ENCODE peak calls at places on chromosomes 2 and 18, in six cellular contexts. One of them, this sample, is unnamed.

GRCh38 chr2:9250091-9250490 is 43.5 kb downstream of the ASAP2 start:
- DNase-seq in fibroblast of the aortic adventitia: no peak
- DNase-seq in lower lobe of right lung: no peak
- DNase-seq in brain microvascular endothelial cell: no peak
- DNase-seq in kidney epithelial cell: no peak
- DNase-seq in A549: no peak
- DNase-seq in this sample: peak

GRCh38 chr2:85899849-85900248 is 11.1 kb upstream of the ST3GAL5 start:
- DNase-seq in A549: no peak
- DNase-seq in lower lobe of right lung: no peak
- DNase-seq in kidney epithelial cell: no peak
- DNase-seq in fibroblast of the aortic adventitia: no peak
- DNase-seq in brain microvascular endothelial cell: no peak
- DNase-seq in this sample: no peak

GRCh38 chr2:26756337-26756736 is 7.7 kb upstream of the SLC35F6 start:
- DNase-seq in lower lobe of right lung: no peak
- DNase-seq in A549: no peak
- DNase-seq in fibroblast of the aortic adventitia: no peak
- DNase-seq in brain microvascular endothelial cell: no peak
- DNase-seq in kidney epithelial cell: no peak
- DNase-seq in this sample: no peak

GRCh38 chr2:204664708-204665121 is 119.4 kb downstream of the PARD3B start:
- DNase-seq in brain microvascular endothelial cell: peak
- DNase-seq in kidney epithelial cell: peak
- DNase-seq in fibroblast of the aortic adventitia: peak
- DNase-seq in A549: peak
- DNase-seq in lower lobe of right lung: no peak
- DNase-seq in this sample: peak

GRCh38 chr2:222707689-222708273 is 36.3 kb downstream of the MOGAT1 start:
- DNase-seq in lower lobe of right lung: no peak
- DNase-seq in A549: no peak
- DNase-seq in fibroblast of the aortic adventitia: peak
- DNase-seq in kidney epithelial cell: peak
- DNase-seq in brain microvascular endothelial cell: peak
- DNase-seq in this sample: peak

GRCh38 chr18:57771626-57772025 is 31.5 kb downstream of the ATP8B1 start:
- DNase-seq in fibroblast of the aortic adventitia: no peak
- DNase-seq in kidney epithelial cell: no peak
- DNase-seq in lower lobe of right lung: no peak
- DNase-seq in brain microvascular endothelial cell: no peak
- DNase-seq in A549: no peak
- DNase-seq in this sample: no peak

GRCh38 chr2:202034249-202035088 is 814 bp downstream of the FZD7 start:
- DNase-seq in A549: peak
- DNase-seq in brain microvascular endothelial cell: peak
- DNase-seq in lower lobe of right lung: peak
- DNase-seq in fibroblast of the aortic adventitia: peak
- DNase-seq in kidney epithelial cell: no peak
- DNase-seq in this sample: peak

GRCh38 chr2:176269319-176270099 is at the start of gene MTX2:
- DNase-seq in fibroblast of the aortic adventitia: peak
- DNase-seq in A549: peak
- DNase-seq in lower lobe of right lung: peak
- DNase-seq in kidney epithelial cell: no peak
- DNase-seq in brain microvascular endothelial cell: peak
- DNase-seq in this sample: peak

GRCh38 chr18:22559414-22560282 is 141.9 kb upstream of the CTAGE1 start:
- DNase-seq in lower lobe of right lung: peak
- DNase-seq in kidney epithelial cell: no peak
- DNase-seq in fibroblast of the aortic adventitia: peak
- DNase-seq in brain microvascular endothelial cell: peak
- DNase-seq in A549: peak
- DNase-seq in this sample: peak

GRCh38 chr18:47758000-47758399 is 172.5 kb downstream of the SMAD2 start:
- DNase-seq in A549: no peak
- DNase-seq in fibroblast of the aortic adventitia: no peak
- DNase-seq in lower lobe of right lung: no peak
- DNase-seq in brain microvascular endothelial cell: no peak
- DNase-seq in kidney epithelial cell: no peak
- DNase-seq in this sample: peak

GRCh38 chr2:177296047-177296446 is 31.5 kb upstream of the NFE2L2 start:
- DNase-seq in brain microvascular endothelial cell: no peak
- DNase-seq in A549: peak
- DNase-seq in kidney epithelial cell: no peak
- DNase-seq in fibroblast of the aortic adventitia: peak
- DNase-seq in lower lobe of right lung: no peak
- DNase-seq in this sample: peak

GRCh38 chr2:66555511-66556324 is 120.8 kb downstream of the MEIS1 start:
- DNase-seq in A549: no peak
- DNase-seq in fibroblast of the aortic adventitia: peak
- DNase-seq in kidney epithelial cell: no peak
- DNase-seq in brain microvascular endothelial cell: no peak
- DNase-seq in lower lobe of right lung: no peak
- DNase-seq in this sample: peak

GRCh38 chr2:51782874-51783765 is 751.2 kb upstream of the NRXN1 start:
- DNase-seq in A549: no peak
- DNase-seq in brain microvascular endothelial cell: no peak
- DNase-seq in lower lobe of right lung: no peak
- DNase-seq in fibroblast of the aortic adventitia: peak
- DNase-seq in kidney epithelial cell: peak
- DNase-seq in this sample: peak

GRCh38 chr2:226431301-226431955 is 368.2 kb downstream of the IRS1 start:
- DNase-seq in A549: no peak
- DNase-seq in fibroblast of the aortic adventitia: peak
- DNase-seq in kidney epithelial cell: no peak
- DNase-seq in lower lobe of right lung: no peak
- DNase-seq in brain microvascular endothelial cell: no peak
- DNase-seq in this sample: no peak

GRCh38 chr2:127100261-127101047 is 6.5 kb downstream of the BIN1 start:
- DNase-seq in kidney epithelial cell: peak
- DNase-seq in brain microvascular endothelial cell: no peak
- DNase-seq in fibroblast of the aortic adventitia: peak
- DNase-seq in lower lobe of right lung: no peak
- DNase-seq in A549: peak
- DNase-seq in this sample: no peak

GRCh38 chr2:46651363-46652099 is 172.2 kb downstream of the TMEM247 start:
- DNase-seq in brain microvascular endothelial cell: no peak
- DNase-seq in kidney epithelial cell: no peak
- DNase-seq in fibroblast of the aortic adventitia: peak
- DNase-seq in lower lobe of right lung: no peak
- DNase-seq in A549: no peak
- DNase-seq in this sample: peak

GRCh38 chr18:45378933-45379332 is 236.3 kb upstream of the SLC14A2 start:
- DNase-seq in fibroblast of the aortic adventitia: no peak
- DNase-seq in A549: no peak
- DNase-seq in kidney epithelial cell: no peak
- DNase-seq in lower lobe of right lung: no peak
- DNase-seq in brain microvascular endothelial cell: no peak
- DNase-seq in this sample: no peak

GRCh38 chr18:50606609-50607008 is 46.7 kb downstream of the MAPK4 start:
- DNase-seq in A549: no peak
- DNase-seq in lower lobe of right lung: no peak
- DNase-seq in fibroblast of the aortic adventitia: no peak
- DNase-seq in kidney epithelial cell: no peak
- DNase-seq in brain microvascular endothelial cell: no peak
- DNase-seq in this sample: no peak

GRCh38 chr2:27016801-27017325 is 15.9 kb upstream of the TMEM214 start:
- DNase-seq in kidney epithelial cell: no peak
- DNase-seq in brain microvascular endothelial cell: peak
- DNase-seq in A549: peak
- DNase-seq in fibroblast of the aortic adventitia: peak
- DNase-seq in lower lobe of right lung: peak
- DNase-seq in this sample: peak

GRCh38 chr18:35939166-35939565 is 33.3 kb upstream of the RMP24 start:
- DNase-seq in brain microvascular endothelial cell: no peak
- DNase-seq in A549: no peak
- DNase-seq in fibroblast of the aortic adventitia: peak
- DNase-seq in kidney epithelial cell: no peak
- DNase-seq in lower lobe of right lung: no peak
- DNase-seq in this sample: no peak

GRCh38 chr2:210997373-210997772 is 441.0 kb downstream of the CPS1 start:
- DNase-seq in kidney epithelial cell: no peak
- DNase-seq in fibroblast of the aortic adventitia: peak
- DNase-seq in A549: no peak
- DNase-seq in brain microvascular endothelial cell: no peak
- DNase-seq in lower lobe of right lung: no peak
- DNase-seq in this sample: peak

GRCh38 chr2:108329771-108330170 is 41.1 kb downstream of the SULT1C2 start:
- DNase-seq in fibroblast of the aortic adventitia: no peak
- DNase-seq in lower lobe of right lung: no peak
- DNase-seq in kidney epithelial cell: no peak
- DNase-seq in brain microvascular endothelial cell: no peak
- DNase-seq in A549: no peak
- DNase-seq in this sample: no peak

GRCh38 chr2:190365499-190366204 is 22.3 kb downstream of the INPP1 start:
- DNase-seq in fibroblast of the aortic adventitia: no peak
- DNase-seq in lower lobe of right lung: no peak
- DNase-seq in A549: no peak
- DNase-seq in brain microvascular endothelial cell: no peak
- DNase-seq in kidney epithelial cell: no peak
- DNase-seq in this sample: no peak

GRCh38 chr2:33498291-33498956 is 22.0 kb downstream of the RASGRP3 start:
- DNase-seq in lower lobe of right lung: no peak
- DNase-seq in A549: no peak
- DNase-seq in fibroblast of the aortic adventitia: no peak
- DNase-seq in kidney epithelial cell: no peak
- DNase-seq in brain microvascular endothelial cell: no peak
- DNase-seq in this sample: no peak

GRCh38 chr2:18614042-18614441 is 24.7 kb upstream of the NT5C1B start:
- DNase-seq in brain microvascular endothelial cell: no peak
- DNase-seq in lower lobe of right lung: no peak
- DNase-seq in kidney epithelial cell: no peak
- DNase-seq in A549: no peak
- DNase-seq in fibroblast of the aortic adventitia: peak
- DNase-seq in this sample: no peak
- TF ChIP-seq CTCF in brain microvascular endothelial cell: no peak
- TF ChIP-seq CTCF in lower lobe of right lung: no peak
- TF ChIP-seq CTCF in kidney epithelial cell: no peak
- TF ChIP-seq CTCF in A549: no peak
- TF ChIP-seq CTCF in fibroblast of the aortic adventitia: no peak
- TF ChIP-seq CTCF in this sample: no peak

DNA sequence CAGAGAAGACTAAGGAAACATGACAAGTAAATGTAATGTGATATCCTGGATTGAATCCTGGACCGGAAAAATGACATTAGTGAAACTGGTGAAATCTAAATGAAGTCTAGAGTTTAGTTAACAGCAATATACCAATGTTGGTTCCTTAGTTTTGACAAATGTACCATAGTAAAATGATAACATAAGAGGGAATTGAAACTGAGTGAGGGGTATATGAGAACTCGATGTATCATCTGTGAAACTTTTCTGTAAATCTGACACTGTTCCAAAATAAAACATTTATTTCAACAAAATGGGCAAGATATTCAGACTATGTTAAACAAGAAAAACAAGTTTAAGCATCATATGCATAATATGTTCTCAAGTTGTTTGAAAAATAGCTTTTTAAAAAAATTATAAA is 63.8 kb downstream of the OLA1 start:
- DNase-seq in brain microvascular endothelial cell: no peak
- DNase-seq in fibroblast of the aortic adventitia: no peak
- DNase-seq in A549: no peak
- DNase-seq in kidney epithelial cell: no peak
- DNase-seq in lower lobe of right lung: no peak
- DNase-seq in this sample: no peak
- H3K4me3 ChIP-seq in brain microvascular endothelial cell: no peak
- H3K4me3 ChIP-seq in fibroblast of the aortic adventitia: no peak
- H3K4me3 ChIP-seq in A549: no peak
- H3K4me3 ChIP-seq in kidney epithelial cell: no peak
- H3K4me3 ChIP-seq in lower lobe of right lung: no peak
- H3K4me3 ChIP-seq in this sample: no peak

GRCh38 chr2:15047184-15047583 is 414.7 kb downstream of the LRATD1 start:
- DNase-seq in kidney epithelial cell: no peak
- DNase-seq in A549: no peak
- DNase-seq in brain microvascular endothelial cell: no peak
- DNase-seq in lower lobe of right lung: no peak
- DNase-seq in fibroblast of the aortic adventitia: no peak
- DNase-seq in this sample: no peak

GRCh38 chr2:15050483-15050882 is 418.0 kb downstream of the LRATD1 start:
- DNase-seq in brain microvascular endothelial cell: no peak
- DNase-seq in A549: no peak
- DNase-seq in fibroblast of the aortic adventitia: no peak
- DNase-seq in kidney epithelial cell: no peak
- DNase-seq in lower lobe of right lung: no peak
- DNase-seq in this sample: peak

GRCh38 chr2:15049096-15049993 is 416.8 kb downstream of the LRATD1 start:
- DNase-seq in fibroblast of the aortic adventitia: no peak
- DNase-seq in lower lobe of right lung: no peak
- DNase-seq in kidney epithelial cell: no peak
- DNase-seq in brain microvascular endothelial cell: no peak
- DNase-seq in A549: no peak
- DNase-seq in this sample: no peak

GRCh38 chr2:15043336-15044058 is 411.0 kb downstream of the LRATD1 start:
- DNase-seq in fibroblast of the aortic adventitia: no peak
- DNase-seq in lower lobe of right lung: no peak
- DNase-seq in brain microvascular endothelial cell: no peak
- DNase-seq in kidney epithelial cell: no peak
- DNase-seq in A549: no peak
- DNase-seq in this sample: no peak

DNA sequence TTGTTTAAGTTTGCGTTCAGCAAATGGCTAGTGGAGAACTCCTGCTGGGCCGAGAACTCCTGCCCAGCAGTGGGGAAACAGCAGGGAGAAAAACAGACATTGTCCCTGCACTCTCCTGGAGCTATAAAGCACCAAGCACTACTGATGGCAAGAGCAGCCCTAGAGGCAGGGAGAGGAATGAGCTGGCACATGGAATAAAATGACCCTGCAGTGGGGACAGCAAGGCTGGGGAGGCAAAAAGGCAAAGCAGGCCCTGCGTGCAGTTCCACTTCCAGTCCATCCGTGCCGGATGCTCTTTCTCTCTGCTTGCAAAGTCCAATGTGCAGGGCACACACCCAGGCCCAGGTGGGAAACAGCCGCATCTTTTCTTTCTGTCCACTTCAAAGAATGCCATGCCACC is 415.5 kb downstream of the LRATD1 start:
- DNase-seq in lower lobe of right lung: no peak
- DNase-seq in kidney epithelial cell: no peak
- DNase-seq in brain microvascular endothelial cell: no peak
- DNase-seq in A549: no peak
- DNase-seq in fibroblast of the aortic adventitia: no peak
- DNase-seq in this sample: no peak
- TF ChIP-seq CTCF in lower lobe of right lung: no peak
- TF ChIP-seq CTCF in kidney epithelial cell: no peak
- TF ChIP-seq CTCF in brain microvascular endothelial cell: peak
- TF ChIP-seq CTCF in A549: no peak
- TF ChIP-seq CTCF in fibroblast of the aortic adventitia: no peak
- TF ChIP-seq CTCF in this sample: no peak

DNA sequence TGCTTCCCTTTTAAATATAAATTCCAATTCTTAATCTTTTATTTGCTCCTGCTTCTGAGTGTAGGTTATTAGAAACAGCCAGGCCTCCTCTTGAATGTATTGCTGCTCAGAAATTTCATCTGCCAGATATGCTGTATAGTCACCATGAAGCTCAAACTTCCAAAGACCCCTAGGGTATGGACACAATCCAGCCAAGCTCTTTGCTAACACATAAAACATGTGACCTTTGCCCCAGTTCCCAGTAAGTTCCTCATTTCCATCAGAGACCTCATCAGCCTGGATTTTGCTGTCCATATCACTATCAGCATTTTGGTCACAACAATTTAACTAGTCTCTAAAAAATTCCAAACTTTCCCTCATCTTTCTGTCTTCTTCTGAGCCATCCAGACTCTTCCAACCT is 75.2 kb downstream of the MAP2 start:
- DNase-seq in kidney epithelial cell: no peak
- DNase-seq in lower lobe of right lung: no peak
- DNase-seq in A549: no peak
- DNase-seq in brain microvascular endothelial cell: peak
- DNase-seq in fibroblast of the aortic adventitia: peak
- DNase-seq in this sample: peak
- H3K4me3 ChIP-seq in kidney epithelial cell: no peak
- H3K4me3 ChIP-seq in lower lobe of right lung: no peak
- H3K4me3 ChIP-seq in A549: no peak
- H3K4me3 ChIP-seq in brain microvascular endothelial cell: no peak
- H3K4me3 ChIP-seq in fibroblast of the aortic adventitia: no peak
- H3K4me3 ChIP-seq in this sample: no peak

This sample was measured in fibroblast of mammary gland.